ENCODE peak calls at places on chromosomes 12 and 14, in nine cellular contexts. One of them, this sample, is unnamed.

GRCh38 chr12:64912501-64912900 is 88.1 kb downstream of the TBC1D30 start:
- DNase-seq in choroid plexus epithelial cell: no peak
- DNase-seq in astrocyte of the cerebellum: peak; percentile 9
- DNase-seq in WTC11: no peak
- DNase-seq in heart right ventricle: no peak
- DNase-seq in GM23338: no peak
- DNase-seq in CD4-positive, alpha-beta T cell: no peak
- DNase-seq in pancreas: peak; percentile 4
- DNase-seq in uterus: peak; percentile 47
- DNase-seq in this sample: no peak

GRCh38 chr14:30848449-30849240 is 25.7 kb upstream of the COCH start:
- DNase-seq in choroid plexus epithelial cell: no peak
- DNase-seq in astrocyte of the cerebellum: no peak
- DNase-seq in WTC11: no peak
- DNase-seq in heart right ventricle: no peak
- DNase-seq in GM23338: no peak
- DNase-seq in CD4-positive, alpha-beta T cell: no peak
- DNase-seq in pancreas: no peak
- DNase-seq in uterus: no peak
- DNase-seq in this sample: no peak

GRCh38 chr12:96402061-96402460 is 1.8 kb upstream of the CDK17 start:
- DNase-seq in choroid plexus epithelial cell: no peak
- DNase-seq in astrocyte of the cerebellum: no peak
- DNase-seq in WTC11: peak; percentile 46
- DNase-seq in heart right ventricle: no peak
- DNase-seq in GM23338: peak; percentile 77
- DNase-seq in CD4-positive, alpha-beta T cell: no peak
- DNase-seq in pancreas: no peak
- DNase-seq in uterus: no peak
- DNase-seq in this sample: no peak

GRCh38 chr14:70976591-70976990 is 69.3 kb downstream of the PCNX1 start:
- DNase-seq in choroid plexus epithelial cell: no peak
- DNase-seq in astrocyte of the cerebellum: no peak
- DNase-seq in WTC11: no peak
- DNase-seq in heart right ventricle: no peak
- DNase-seq in GM23338: no peak
- DNase-seq in CD4-positive, alpha-beta T cell: no peak
- DNase-seq in pancreas: no peak
- DNase-seq in uterus: no peak
- DNase-seq in this sample: no peak

GRCh38 chr12:91040356-91040755 is 17.5 kb downstream of the KERA start:
- DNase-seq in choroid plexus epithelial cell: peak; percentile 22
- DNase-seq in astrocyte of the cerebellum: peak; percentile 44
- DNase-seq in WTC11: no peak
- DNase-seq in heart right ventricle: no peak
- DNase-seq in GM23338: no peak
- DNase-seq in CD4-positive, alpha-beta T cell: no peak
- DNase-seq in pancreas: no peak
- DNase-seq in uterus: no peak
- DNase-seq in this sample: no peak

GRCh38 chr12:102010265-102010994 is 51.4 kb downstream of the WASHC3 start:
- DNase-seq in choroid plexus epithelial cell: no peak
- DNase-seq in astrocyte of the cerebellum: no peak
- DNase-seq in WTC11: no peak
- DNase-seq in heart right ventricle: no peak
- DNase-seq in GM23338: no peak
- DNase-seq in CD4-positive, alpha-beta T cell: no peak
- DNase-seq in pancreas: no peak
- DNase-seq in uterus: no peak
- DNase-seq in this sample: no peak

GRCh38 chr12:53976172-53976822 is 1.5 kb upstream of the HOTAIR start:
- DNase-seq in choroid plexus epithelial cell: no peak
- DNase-seq in astrocyte of the cerebellum: no peak
- DNase-seq in WTC11: no peak
- DNase-seq in heart right ventricle: no peak
- DNase-seq in GM23338: peak; percentile 73
- DNase-seq in CD4-positive, alpha-beta T cell: no peak
- DNase-seq in pancreas: no peak
- DNase-seq in uterus: no peak
- DNase-seq in this sample: no peak

GRCh38 chr14:72892103-72892878 is 1.6 kb downstream of the DPF3 start:
- DNase-seq in choroid plexus epithelial cell: peak; percentile 58
- DNase-seq in astrocyte of the cerebellum: no peak
- DNase-seq in WTC11: peak; percentile 54
- DNase-seq in heart right ventricle: peak; percentile 17
- DNase-seq in GM23338: peak; percentile 71
- DNase-seq in CD4-positive, alpha-beta T cell: peak; percentile 10
- DNase-seq in pancreas: no peak
- DNase-seq in uterus: no peak
- DNase-seq in this sample: no peak

GRCh38 chr12:51246254-51246853 is 7.7 kb downstream of the DAZAP2 start:
- DNase-seq in choroid plexus epithelial cell: peak; percentile 65
- DNase-seq in astrocyte of the cerebellum: no peak
- DNase-seq in WTC11: no peak
- DNase-seq in heart right ventricle: no peak
- DNase-seq in GM23338: no peak
- DNase-seq in CD4-positive, alpha-beta T cell: peak; percentile 24
- DNase-seq in pancreas: no peak
- DNase-seq in uterus: no peak
- DNase-seq in this sample: peak; percentile 90

GRCh38 chr12:2959194-2959507 is at the start of gene TEAD4:
- DNase-seq in choroid plexus epithelial cell: peak; percentile 72
- DNase-seq in astrocyte of the cerebellum: peak; percentile 50
- DNase-seq in WTC11: peak; percentile 91
- DNase-seq in heart right ventricle: peak; percentile 69
- DNase-seq in GM23338: peak; percentile 97
- DNase-seq in CD4-positive, alpha-beta T cell: no peak
- DNase-seq in pancreas: peak; percentile 84
- DNase-seq in uterus: peak; percentile 69
- DNase-seq in this sample: peak; percentile 93

GRCh38 chr14:100434911-100435455 is 111.8 kb downstream of the SLC25A47 start:
- DNase-seq in choroid plexus epithelial cell: no peak
- DNase-seq in astrocyte of the cerebellum: no peak
- DNase-seq in WTC11: no peak
- DNase-seq in heart right ventricle: no peak
- DNase-seq in GM23338: no peak
- DNase-seq in CD4-positive, alpha-beta T cell: no peak
- DNase-seq in pancreas: no peak
- DNase-seq in uterus: no peak
- DNase-seq in this sample: no peak

GRCh38 chr12:45433441-45433868 is 217.6 kb downstream of the ANO6 start:
- DNase-seq in choroid plexus epithelial cell: no peak
- DNase-seq in astrocyte of the cerebellum: no peak
- DNase-seq in WTC11: peak; percentile 40
- DNase-seq in heart right ventricle: no peak
- DNase-seq in GM23338: peak; percentile 92
- DNase-seq in CD4-positive, alpha-beta T cell: no peak
- DNase-seq in pancreas: no peak
- DNase-seq in uterus: no peak
- DNase-seq in this sample: no peak

GRCh38 chr12:91529829-91530228 is 347.2 kb upstream of the DCN start:
- DNase-seq in choroid plexus epithelial cell: peak; percentile 19
- DNase-seq in astrocyte of the cerebellum: no peak
- DNase-seq in WTC11: no peak
- DNase-seq in heart right ventricle: no peak
- DNase-seq in GM23338: no peak
- DNase-seq in CD4-positive, alpha-beta T cell: no peak
- DNase-seq in pancreas: no peak
- DNase-seq in uterus: no peak
- DNase-seq in this sample: peak; percentile 2

GRCh38 chr12:128639089-128639488 is 184.7 kb downstream of the SLC15A4 start:
- DNase-seq in choroid plexus epithelial cell: no peak
- DNase-seq in astrocyte of the cerebellum: no peak
- DNase-seq in WTC11: no peak
- DNase-seq in heart right ventricle: no peak
- DNase-seq in GM23338: no peak
- DNase-seq in CD4-positive, alpha-beta T cell: no peak
- DNase-seq in pancreas: no peak
- DNase-seq in uterus: no peak
- DNase-seq in this sample: no peak

GRCh38 chr12:128643106-128643651 is 180.6 kb downstream of the SLC15A4 start:
- DNase-seq in choroid plexus epithelial cell: no peak
- DNase-seq in astrocyte of the cerebellum: no peak
- DNase-seq in WTC11: no peak
- DNase-seq in heart right ventricle: no peak
- DNase-seq in GM23338: no peak
- DNase-seq in CD4-positive, alpha-beta T cell: no peak
- DNase-seq in pancreas: no peak
- DNase-seq in uterus: peak; percentile 34
- DNase-seq in this sample: no peak

GRCh38 chr12:128644664-128645296 is 179.0 kb downstream of the SLC15A4 start:
- DNase-seq in choroid plexus epithelial cell: peak; percentile 1
- DNase-seq in astrocyte of the cerebellum: no peak
- DNase-seq in WTC11: peak; percentile 21
- DNase-seq in heart right ventricle: no peak
- DNase-seq in GM23338: peak; percentile 69
- DNase-seq in CD4-positive, alpha-beta T cell: no peak
- DNase-seq in pancreas: no peak
- DNase-seq in uterus: no peak
- DNase-seq in this sample: no peak
- TF ChIP-seq CTCF in choroid plexus epithelial cell: peak; percentile 42
- TF ChIP-seq CTCF in astrocyte of the cerebellum: peak; percentile 24
- TF ChIP-seq CTCF in WTC11: peak; percentile 23
- TF ChIP-seq CTCF in heart right ventricle: peak; percentile 49
- TF ChIP-seq CTCF in GM23338: peak; percentile 72
- TF ChIP-seq CTCF in CD4-positive, alpha-beta T cell: no peak
- TF ChIP-seq CTCF in pancreas: peak; percentile 35
- TF ChIP-seq CTCF in uterus: peak; percentile 23
- TF ChIP-seq CTCF in this sample: no peak

GRCh38 chr14:79011091-79011919 is 841.1 kb downstream of the NRXN3 start:
- DNase-seq in choroid plexus epithelial cell: peak; percentile 74
- DNase-seq in astrocyte of the cerebellum: peak; percentile 28
- DNase-seq in WTC11: no peak
- DNase-seq in heart right ventricle: no peak
- DNase-seq in GM23338: peak; percentile 65
- DNase-seq in CD4-positive, alpha-beta T cell: no peak
- DNase-seq in pancreas: no peak
- DNase-seq in uterus: no peak
- DNase-seq in this sample: peak; percentile 57
- TF ChIP-seq CTCF in choroid plexus epithelial cell: peak; percentile 54
- TF ChIP-seq CTCF in astrocyte of the cerebellum: peak; percentile 34
- TF ChIP-seq CTCF in WTC11: peak; percentile 61
- TF ChIP-seq CTCF in heart right ventricle: peak; percentile 28
- TF ChIP-seq CTCF in GM23338: peak; percentile 44
- TF ChIP-seq CTCF in CD4-positive, alpha-beta T cell: peak; percentile 26
- TF ChIP-seq CTCF in pancreas: no peak
- TF ChIP-seq CTCF in uterus: peak; percentile 51
- TF ChIP-seq CTCF in this sample: peak; percentile 32

GRCh38 chr12:6612247-6612646 is 5.1 kb upstream of the CHD4 start:
- DNase-seq in choroid plexus epithelial cell: no peak
- DNase-seq in astrocyte of the cerebellum: no peak
- DNase-seq in WTC11: no peak
- DNase-seq in heart right ventricle: no peak
- DNase-seq in GM23338: no peak
- DNase-seq in CD4-positive, alpha-beta T cell: peak; percentile 20
- DNase-seq in pancreas: no peak
- DNase-seq in uterus: peak; percentile 28
- DNase-seq in this sample: no peak

GRCh38 chr12:6613015-6613775 is 6.0 kb upstream of the CHD4 start:
- DNase-seq in choroid plexus epithelial cell: peak; percentile 86
- DNase-seq in astrocyte of the cerebellum: no peak
- DNase-seq in WTC11: peak; percentile 56
- DNase-seq in heart right ventricle: peak; percentile 74
- DNase-seq in GM23338: peak; percentile 61
- DNase-seq in CD4-positive, alpha-beta T cell: no peak
- DNase-seq in pancreas: peak; percentile 61
- DNase-seq in uterus: peak; percentile 87
- DNase-seq in this sample: peak; percentile 84

GRCh38 chr12:6612652-6613014 is 5.5 kb upstream of the CHD4 start:
- DNase-seq in choroid plexus epithelial cell: no peak
- DNase-seq in astrocyte of the cerebellum: no peak
- DNase-seq in WTC11: no peak
- DNase-seq in heart right ventricle: no peak
- DNase-seq in GM23338: no peak
- DNase-seq in CD4-positive, alpha-beta T cell: no peak
- DNase-seq in pancreas: no peak
- DNase-seq in uterus: no peak
- DNase-seq in this sample: no peak

GRCh38 chr12:6614513-6615177 is 7.5 kb upstream of the CHD4 start:
- DNase-seq in choroid plexus epithelial cell: no peak
- DNase-seq in astrocyte of the cerebellum: no peak
- DNase-seq in WTC11: no peak
- DNase-seq in heart right ventricle: no peak
- DNase-seq in GM23338: peak; percentile 76
- DNase-seq in CD4-positive, alpha-beta T cell: no peak
- DNase-seq in pancreas: no peak
- DNase-seq in uterus: no peak
- DNase-seq in this sample: no peak

GRCh38 chr12:6613776-6614512 is 6.8 kb upstream of the CHD4 start:
- DNase-seq in choroid plexus epithelial cell: peak; percentile 99
- DNase-seq in astrocyte of the cerebellum: peak; percentile 89
- DNase-seq in WTC11: peak; percentile 91
- DNase-seq in heart right ventricle: peak; percentile 89
- DNase-seq in GM23338: peak; percentile 95
- DNase-seq in CD4-positive, alpha-beta T cell: peak; percentile 31
- DNase-seq in pancreas: peak; percentile 91
- DNase-seq in uterus: peak; percentile 93
- DNase-seq in this sample: peak; percentile 99
- TF ChIP-seq CTCF in choroid plexus epithelial cell: peak; percentile 12
- TF ChIP-seq CTCF in astrocyte of the cerebellum: peak; percentile 10
- TF ChIP-seq CTCF in WTC11: no peak
- TF ChIP-seq CTCF in heart right ventricle: peak; percentile 21
- TF ChIP-seq CTCF in GM23338: peak; percentile 42
- TF ChIP-seq CTCF in CD4-positive, alpha-beta T cell: no peak
- TF ChIP-seq CTCF in pancreas: no peak
- TF ChIP-seq CTCF in uterus: peak; percentile 7
- TF ChIP-seq CTCF in this sample: peak; percentile 13

GRCh38 chr14:68908860-68909259 is 70.2 kb downstream of the ACTN1 start:
- DNase-seq in choroid plexus epithelial cell: no peak
- DNase-seq in astrocyte of the cerebellum: no peak
- DNase-seq in WTC11: no peak
- DNase-seq in heart right ventricle: no peak
- DNase-seq in GM23338: no peak
- DNase-seq in CD4-positive, alpha-beta T cell: no peak
- DNase-seq in pancreas: no peak
- DNase-seq in uterus: no peak
- DNase-seq in this sample: no peak

GRCh38 chr14:68910540-68910939 is 68.6 kb downstream of the ACTN1 start:
- DNase-seq in choroid plexus epithelial cell: peak; percentile 78
- DNase-seq in astrocyte of the cerebellum: peak; percentile 31
- DNase-seq in WTC11: no peak
- DNase-seq in heart right ventricle: no peak
- DNase-seq in GM23338: no peak
- DNase-seq in CD4-positive, alpha-beta T cell: no peak
- DNase-seq in pancreas: no peak
- DNase-seq in uterus: no peak
- DNase-seq in this sample: no peak

GRCh38 chr14:68916358-68916757 is 62.7 kb downstream of the ACTN1 start:
- DNase-seq in choroid plexus epithelial cell: no peak
- DNase-seq in astrocyte of the cerebellum: no peak
- DNase-seq in WTC11: no peak
- DNase-seq in heart right ventricle: no peak
- DNase-seq in GM23338: no peak
- DNase-seq in CD4-positive, alpha-beta T cell: no peak
- DNase-seq in pancreas: no peak
- DNase-seq in uterus: no peak
- DNase-seq in this sample: no peak

GRCh38 chr14:68911594-68912227 is 67.4 kb downstream of the ACTN1 start:
- DNase-seq in choroid plexus epithelial cell: peak; percentile 82
- DNase-seq in astrocyte of the cerebellum: peak; percentile 65
- DNase-seq in WTC11: peak; percentile 89
- DNase-seq in heart right ventricle: peak; percentile 73
- DNase-seq in GM23338: peak; percentile 97
- DNase-seq in CD4-positive, alpha-beta T cell: peak; percentile 69
- DNase-seq in pancreas: peak; percentile 65
- DNase-seq in uterus: peak; percentile 81
- DNase-seq in this sample: peak; percentile 84

GRCh38 chr14:68913516-68913915 is 65.6 kb downstream of the ACTN1 start:
- DNase-seq in choroid plexus epithelial cell: no peak
- DNase-seq in astrocyte of the cerebellum: no peak
- DNase-seq in WTC11: no peak
- DNase-seq in heart right ventricle: no peak
- DNase-seq in GM23338: no peak
- DNase-seq in CD4-positive, alpha-beta T cell: no peak
- DNase-seq in pancreas: no peak
- DNase-seq in uterus: no peak
- DNase-seq in this sample: no peak
- TF ChIP-seq CTCF in choroid plexus epithelial cell: no peak
- TF ChIP-seq CTCF in astrocyte of the cerebellum: no peak
- TF ChIP-seq CTCF in WTC11: no peak
- TF ChIP-seq CTCF in heart right ventricle: no peak
- TF ChIP-seq CTCF in GM23338: no peak
- TF ChIP-seq CTCF in CD4-positive, alpha-beta T cell: no peak
- TF ChIP-seq CTCF in pancreas: no peak
- TF ChIP-seq CTCF in uterus: no peak
- TF ChIP-seq CTCF in this sample: no peak

This sample was measured in cardiac muscle cell.